ENCODE peak calls at places on chromosomes 16 and 17, in five cellular contexts. One of them, this sample, is unnamed.

GRCh38 chr16:65062736-65063583 is 58.9 kb downstream of the CDH11 start:
- DNase-seq in H7: no peak
- DNase-seq in lower lobe of right lung: no peak
- DNase-seq in mucosa of descending colon: no peak
- DNase-seq in fibroblast of lung: no peak
- DNase-seq in this sample: no peak

GRCh38 chr16:27759301-27759871 is 209.4 kb downstream of the KATNIP start:
- DNase-seq in H7: no peak
- DNase-seq in lower lobe of right lung: peak; percentile 32
- DNase-seq in mucosa of descending colon: peak; percentile 22
- DNase-seq in fibroblast of lung: peak; percentile 87
- DNase-seq in this sample: no peak

GRCh38 chr16:284204-285120 is 1.5 kb downstream of the PDIA2 start:
- DNase-seq in H7: no peak
- DNase-seq in lower lobe of right lung: no peak
- DNase-seq in mucosa of descending colon: no peak
- DNase-seq in fibroblast of lung: no peak
- DNase-seq in this sample: no peak

GRCh38 chr16:25834101-25834500 is 142.3 kb downstream of the HS3ST4 start:
- DNase-seq in H7: no peak
- DNase-seq in lower lobe of right lung: no peak
- DNase-seq in mucosa of descending colon: no peak
- DNase-seq in fibroblast of lung: no peak
- DNase-seq in this sample: no peak

GRCh38 chr17:67276075-67276474 is 31.1 kb upstream of the HELZ start:
- DNase-seq in H7: peak; percentile 67
- DNase-seq in lower lobe of right lung: no peak
- DNase-seq in mucosa of descending colon: no peak
- DNase-seq in fibroblast of lung: no peak
- DNase-seq in this sample: no peak

GRCh38 chr17:1931759-1932579 is 93.2 kb downstream of the RTN4RL1 start:
- DNase-seq in H7: peak; percentile 95
- DNase-seq in lower lobe of right lung: no peak
- DNase-seq in mucosa of descending colon: no peak
- DNase-seq in fibroblast of lung: peak; percentile 51
- DNase-seq in this sample: no peak

GRCh38 chr17:68909066-68909465 is 46.1 kb downstream of the ABCA8 start:
- DNase-seq in H7: no peak
- DNase-seq in lower lobe of right lung: no peak
- DNase-seq in mucosa of descending colon: no peak
- DNase-seq in fibroblast of lung: peak; percentile 96
- DNase-seq in this sample: peak; percentile 93

GRCh38 chr16:3094289-3095027 is 4.6 kb downstream of the ZSCAN10 start:
- DNase-seq in H7: peak; percentile 88
- DNase-seq in lower lobe of right lung: no peak
- DNase-seq in mucosa of descending colon: peak; percentile 37
- DNase-seq in fibroblast of lung: no peak
- DNase-seq in this sample: peak; percentile 29

GRCh38 chr16:78957328-78958100 is 643.0 kb downstream of the MAF start:
- DNase-seq in H7: no peak
- DNase-seq in lower lobe of right lung: no peak
- DNase-seq in mucosa of descending colon: no peak
- DNase-seq in fibroblast of lung: no peak
- DNase-seq in this sample: no peak

GRCh38 chr16:997440-998051 is 16.0 kb downstream of the SOX8 start:
- DNase-seq in H7: peak; percentile 95
- DNase-seq in lower lobe of right lung: no peak
- DNase-seq in mucosa of descending colon: no peak
- DNase-seq in fibroblast of lung: peak; percentile 48
- DNase-seq in this sample: peak; percentile 28

GRCh38 chr16:11079657-11080187 is 135.4 kb downstream of the CLEC16A start:
- DNase-seq in H7: no peak
- DNase-seq in lower lobe of right lung: no peak
- DNase-seq in mucosa of descending colon: no peak
- DNase-seq in fibroblast of lung: peak; percentile 95
- DNase-seq in this sample: peak; percentile 86

GRCh38 chr17:76554131-76554530 is 14.3 kb downstream of the PRCD start:
- DNase-seq in H7: no peak
- DNase-seq in lower lobe of right lung: no peak
- DNase-seq in mucosa of descending colon: no peak
- DNase-seq in fibroblast of lung: no peak
- DNase-seq in this sample: no peak

GRCh38 chr17:54494731-54495715 is 405.6 kb upstream of the TOM1L1 start:
- DNase-seq in H7: no peak
- DNase-seq in lower lobe of right lung: no peak
- DNase-seq in mucosa of descending colon: no peak
- DNase-seq in fibroblast of lung: no peak
- DNase-seq in this sample: no peak

GRCh38 chr17:16923904-16924700 is 47.8 kb downstream of the TNFRSF13B start:
- DNase-seq in H7: peak; percentile 24
- DNase-seq in lower lobe of right lung: peak; percentile 22
- DNase-seq in mucosa of descending colon: peak; percentile 34
- DNase-seq in fibroblast of lung: no peak
- DNase-seq in this sample: no peak

GRCh38 chr16:25689137-25689836 is 2.5 kb upstream of the HS3ST4 start:
- DNase-seq in H7: no peak
- DNase-seq in lower lobe of right lung: no peak
- DNase-seq in mucosa of descending colon: no peak
- DNase-seq in fibroblast of lung: no peak
- DNase-seq in this sample: no peak

GRCh38 chr16:55933038-55933437 is 57.9 kb upstream of the CES5A start:
- DNase-seq in H7: no peak
- DNase-seq in lower lobe of right lung: no peak
- DNase-seq in mucosa of descending colon: no peak
- DNase-seq in fibroblast of lung: no peak
- DNase-seq in this sample: no peak

GRCh38 chr16:86026916-86027315 is 128.0 kb downstream of the IRF8 start:
- DNase-seq in H7: no peak
- DNase-seq in lower lobe of right lung: no peak
- DNase-seq in mucosa of descending colon: no peak
- DNase-seq in fibroblast of lung: no peak
- DNase-seq in this sample: no peak

GRCh38 chr17:48163809-48164208 is 56.2 kb downstream of the SNX11 start:
- DNase-seq in H7: no peak
- DNase-seq in lower lobe of right lung: no peak
- DNase-seq in mucosa of descending colon: no peak
- DNase-seq in fibroblast of lung: no peak
- DNase-seq in this sample: no peak

GRCh38 chr17:27376637-27377547 is 79.4 kb upstream of the KSR1 start:
- DNase-seq in H7: no peak
- DNase-seq in lower lobe of right lung: no peak
- DNase-seq in mucosa of descending colon: no peak
- DNase-seq in fibroblast of lung: peak; percentile 74
- DNase-seq in this sample: peak; percentile 25

DNA sequence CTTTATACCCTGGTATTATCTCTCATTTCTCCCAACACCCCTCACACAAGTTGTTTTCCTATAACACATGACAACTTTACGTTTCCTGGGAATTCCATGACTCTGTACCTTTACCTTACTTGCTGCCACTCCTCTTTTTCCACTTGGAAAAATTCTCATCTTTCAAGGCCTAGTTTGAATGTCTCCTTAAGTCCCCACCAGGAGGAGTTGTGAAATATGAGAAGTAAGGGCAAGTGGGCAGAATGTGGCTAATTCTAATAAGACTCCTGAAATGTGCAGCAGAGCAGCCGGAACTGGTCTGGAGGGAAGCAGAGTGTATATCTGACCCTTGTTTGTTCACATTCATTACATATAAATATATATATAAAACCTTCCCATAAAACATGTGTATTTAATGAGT is 39.7 kb downstream of the BRCA1 start:
- DNase-seq in H7: no peak
- DNase-seq in lower lobe of right lung: no peak
- DNase-seq in mucosa of descending colon: no peak
- DNase-seq in fibroblast of lung: peak; percentile 50
- DNase-seq in this sample: peak; percentile 12
- H3K36me3 ChIP-seq in H7: peaks cover 2% of the 10 kb centered on the region
- H3K36me3 ChIP-seq in lower lobe of right lung: no peaks in the 10 kb centered on the region
- H3K36me3 ChIP-seq in mucosa of descending colon: no peaks in the 10 kb centered on the region
- H3K36me3 ChIP-seq in fibroblast of lung: no peaks in the 10 kb centered on the region
- H3K36me3 ChIP-seq in this sample: no peaks in the 10 kb centered on the region

DNA sequence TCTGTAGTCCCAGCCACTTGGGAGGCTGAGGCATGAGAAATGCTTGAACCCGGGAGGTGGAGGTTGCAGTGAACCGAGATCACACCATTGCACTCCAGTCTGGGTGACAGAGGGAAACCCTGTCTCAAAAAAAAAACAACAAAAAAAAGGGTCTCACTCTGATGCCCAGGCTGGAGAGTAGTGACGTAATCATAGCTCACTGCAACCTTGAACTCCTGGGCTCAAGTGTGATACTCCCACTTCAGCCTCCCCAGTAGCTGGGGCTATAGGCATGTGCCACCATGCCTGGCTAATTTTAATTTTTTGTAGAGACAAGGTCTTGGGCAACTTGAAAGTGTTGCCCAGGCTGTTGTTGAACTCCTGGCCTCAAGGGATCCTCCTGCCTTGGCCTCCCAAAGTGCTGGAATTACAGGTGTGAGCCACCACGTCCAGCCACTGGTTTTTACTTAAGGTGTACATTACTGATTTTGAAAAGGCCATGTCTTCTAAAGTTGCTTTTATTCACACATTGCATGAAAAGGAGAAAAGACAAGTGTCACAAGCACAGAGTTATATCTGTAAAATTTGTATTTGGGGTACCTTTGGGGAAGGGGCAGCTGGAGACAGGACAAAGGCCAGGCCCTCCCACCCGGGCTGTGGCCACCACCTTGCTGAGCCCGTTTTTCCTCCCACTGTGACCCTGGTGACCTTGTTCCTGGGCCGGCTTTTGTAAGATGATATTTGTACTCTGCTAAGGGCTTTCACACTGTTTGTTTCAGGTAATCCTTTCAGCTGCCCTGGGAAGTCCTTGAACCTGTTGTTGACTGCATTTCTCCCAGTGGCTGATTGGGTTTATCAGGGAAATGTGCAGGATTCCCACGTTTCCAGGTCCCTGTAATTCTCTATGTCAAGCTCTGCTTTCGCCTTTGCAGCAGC is 11.5 kb downstream of the GPT2 start:
- DNase-seq in H7: no peak
- DNase-seq in lower lobe of right lung: no peak
- DNase-seq in mucosa of descending colon: no peak
- DNase-seq in fibroblast of lung: no peak
- DNase-seq in this sample: no peak
- H3K36me3 ChIP-seq in H7: peaks cover 20% of the 10 kb centered on the region
- H3K36me3 ChIP-seq in lower lobe of right lung: no peaks in the 10 kb centered on the region
- H3K36me3 ChIP-seq in mucosa of descending colon: no peaks in the 10 kb centered on the region
- H3K36me3 ChIP-seq in fibroblast of lung: peaks cover under 1% of the 10 kb centered on the region
- H3K36me3 ChIP-seq in this sample: peaks cover 11% of the 10 kb centered on the region

GRCh38 chr16:30658731-30659506 is 688 bp downstream of the FBRS start:
- DNase-seq in H7: peak; percentile 91
- DNase-seq in lower lobe of right lung: peak; percentile 84
- DNase-seq in mucosa of descending colon: peak; percentile 88
- DNase-seq in fibroblast of lung: peak; percentile 96
- DNase-seq in this sample: peak; percentile 99

GRCh38 chr16:30662449-30662848 is 4.2 kb downstream of the FBRS start:
- DNase-seq in H7: peak; percentile 41
- DNase-seq in lower lobe of right lung: no peak
- DNase-seq in mucosa of descending colon: peak; percentile 61
- DNase-seq in fibroblast of lung: no peak
- DNase-seq in this sample: no peak

GRCh38 chr16:30659507-30660423 is 1.5 kb downstream of the FBRS start:
- DNase-seq in H7: peak; percentile 60
- DNase-seq in lower lobe of right lung: no peak
- DNase-seq in mucosa of descending colon: peak; percentile 80
- DNase-seq in fibroblast of lung: peak; percentile 26
- DNase-seq in this sample: peak; percentile 50

GRCh38 chr16:30663038-30663437 is 4.8 kb downstream of the FBRS start:
- DNase-seq in H7: no peak
- DNase-seq in lower lobe of right lung: no peak
- DNase-seq in mucosa of descending colon: no peak
- DNase-seq in fibroblast of lung: no peak
- DNase-seq in this sample: no peak

GRCh38 chr16:30660424-30661251 is 2.4 kb downstream of the FBRS start:
- DNase-seq in H7: peak; percentile 27
- DNase-seq in lower lobe of right lung: no peak
- DNase-seq in mucosa of descending colon: peak; percentile 82
- DNase-seq in fibroblast of lung: peak; percentile 41
- DNase-seq in this sample: peak; percentile 7
- H3K36me3 ChIP-seq in H7: peaks cover 4% of the 10 kb centered on the region
- H3K36me3 ChIP-seq in lower lobe of right lung: peaks cover 63% of the 10 kb centered on the region
- H3K36me3 ChIP-seq in mucosa of descending colon: peaks cover 4% of the 10 kb centered on the region
- H3K36me3 ChIP-seq in fibroblast of lung: peaks cover 35% of the 10 kb centered on the region
- H3K36me3 ChIP-seq in this sample: peaks cover 54% of the 10 kb centered on the region

DNA sequence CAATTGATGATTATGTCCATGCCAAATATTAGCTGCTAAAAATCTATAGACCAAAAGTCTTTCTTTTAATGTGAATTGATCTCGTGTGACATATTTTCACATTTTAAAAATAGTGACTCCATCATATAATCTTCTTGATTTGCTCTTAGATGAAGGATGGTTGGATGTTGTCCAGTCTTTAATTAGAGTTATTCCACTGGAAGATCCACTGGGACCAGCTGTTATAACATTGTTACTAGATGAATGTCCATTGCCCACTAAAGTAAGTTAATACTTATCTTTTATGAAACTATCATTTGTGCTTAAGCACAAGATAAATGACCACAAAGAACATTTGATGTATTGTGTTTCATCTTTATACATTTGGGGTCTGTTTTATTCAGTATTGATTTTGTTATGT is 22.8 kb downstream of the RSPRY1 start:
- DNase-seq in H7: no peak
- DNase-seq in lower lobe of right lung: no peak
- DNase-seq in mucosa of descending colon: no peak
- DNase-seq in fibroblast of lung: no peak
- DNase-seq in this sample: no peak
- H3K36me3 ChIP-seq in H7: peaks cover 20% of the 10 kb centered on the region
- H3K36me3 ChIP-seq in lower lobe of right lung: peaks cover 98% of the 10 kb centered on the region
- H3K36me3 ChIP-seq in mucosa of descending colon: no peaks in the 10 kb centered on the region
- H3K36me3 ChIP-seq in fibroblast of lung: peaks cover 17% of the 10 kb centered on the region
- H3K36me3 ChIP-seq in this sample: peaks cover 86% of the 10 kb centered on the region

GRCh38 chr17:81235822-81236740 is 2.8 kb downstream of the TEPSIN start:
- DNase-seq in H7: no peak
- DNase-seq in lower lobe of right lung: no peak
- DNase-seq in mucosa of descending colon: no peak
- DNase-seq in fibroblast of lung: no peak
- DNase-seq in this sample: no peak

GRCh38 chr17:81233316-81233715 is 5.5 kb downstream of the TEPSIN start:
- DNase-seq in H7: no peak
- DNase-seq in lower lobe of right lung: no peak
- DNase-seq in mucosa of descending colon: no peak
- DNase-seq in fibroblast of lung: no peak
- DNase-seq in this sample: no peak

GRCh38 chr17:81233811-81234505 is 4.9 kb downstream of the TEPSIN start:
- DNase-seq in H7: no peak
- DNase-seq in lower lobe of right lung: no peak
- DNase-seq in mucosa of descending colon: peak; percentile 47
- DNase-seq in fibroblast of lung: no peak
- DNase-seq in this sample: no peak

GRCh38 chr17:81234940-81235821 is 3.7 kb downstream of the TEPSIN start:
- DNase-seq in H7: no peak
- DNase-seq in lower lobe of right lung: no peak
- DNase-seq in mucosa of descending colon: no peak
- DNase-seq in fibroblast of lung: no peak
- DNase-seq in this sample: no peak

DNA sequence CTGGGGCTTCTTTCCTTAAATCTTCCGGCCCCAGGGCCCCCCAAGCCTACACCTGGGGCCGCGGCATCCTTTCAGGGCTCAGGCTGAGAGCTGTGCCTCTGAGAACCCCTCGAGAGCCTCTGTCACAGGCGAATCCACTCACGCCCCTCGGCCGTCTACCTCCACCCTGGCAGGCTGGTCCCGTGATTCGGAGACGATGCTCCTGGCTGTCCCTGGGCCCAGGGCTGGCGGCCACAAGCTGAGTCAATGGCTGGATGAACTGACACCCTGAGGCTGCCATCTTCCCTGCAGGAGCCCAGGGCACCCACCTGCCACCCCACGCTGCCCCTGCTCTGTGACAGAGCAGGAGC is 4.4 kb downstream of the TEPSIN start:
- DNase-seq in H7: no peak
- DNase-seq in lower lobe of right lung: no peak
- DNase-seq in mucosa of descending colon: peak; percentile 48
- DNase-seq in fibroblast of lung: no peak
- DNase-seq in this sample: no peak
- H3K36me3 ChIP-seq in H7: peaks cover 4% of the 10 kb centered on the region
- H3K36me3 ChIP-seq in lower lobe of right lung: peaks cover 51% of the 10 kb centered on the region
- H3K36me3 ChIP-seq in mucosa of descending colon: peaks cover 5% of the 10 kb centered on the region
- H3K36me3 ChIP-seq in fibroblast of lung: peaks cover 15% of the 10 kb centered on the region
- H3K36me3 ChIP-seq in this sample: peaks cover 35% of the 10 kb centered on the region

This sample was measured in adipocyte.